ENCODE peak calls at places on chromosomes 4 and X, in ten cellular contexts. F, Z, J, K, L, S, H, G, O and R are unnamed samples.

GRCh38 chr4:55255171-55255570 is 90.9 kb upstream of the SRD5A3 start:
- DNase-seq in F (no peak), Z (peak), J (no peak), K (no peak), L (no peak), S (no peak), H (no peak), G (no peak), O (no peak), R (no peak)

GRCh38 chr4:105162123-105162796 is 15.6 kb downstream of the TET2 start:
- DNase-seq in F (no peak), Z (no peak), J (no peak), K (no peak), L (no peak), S (no peak), H (no peak), G (no peak), O (no peak), R (no peak)

GRCh38 chr4:13328591-13328990 is 155.5 kb downstream of the RAB28 start:
- DNase-seq in F (no peak), Z (no peak), J (no peak), K (no peak), L (no peak), S (no peak), H (no peak), G (no peak), O (no peak), R (no peak)

GRCh38 chr4:4426511-4427477 is 39.9 kb downstream of the NSG1 start:
- DNase-seq in F (no peak), Z (peak), J (no peak), K (no peak), L (no peak), S (no peak), H (no peak), G (peak), O (peak), R (no peak)

GRCh38 chr4:23902203-23902602 is 12.4 kb upstream of the PPARGC1A start:
- DNase-seq in F (no peak), Z (no peak), J (no peak), K (no peak), L (no peak), S (no peak), H (no peak), G (no peak), O (no peak), R (no peak)

GRCh38 chr4:48079972-48080391 is 54.1 kb downstream of the TXK start:
- DNase-seq in F (no peak), Z (peak), J (no peak), K (no peak), L (no peak), S (no peak), H (no peak), G (no peak), O (no peak), R (no peak)

GRCh38 chr4:154982187-154983047 is 201.3 kb downstream of the RBM46 start:
- DNase-seq in F (no peak), Z (peak), J (peak), K (no peak), L (peak), S (no peak), H (peak), G (no peak), O (peak), R (peak)

GRCh38 chrX:74521961-74522833 is 92.2 kb downstream of the RLIM start:
- DNase-seq in F (no peak), Z (peak), J (no peak), K (no peak), L (no peak), S (no peak), H (no peak), G (no peak), O (no peak), R (no peak)

GRCh38 chrX:115642895-115643530 is 82.0 kb downstream of the PLS3 start:
- DNase-seq in F (no peak), Z (peak), J (peak), K (no peak), L (peak), S (no peak), H (peak), G (no peak), O (peak), R (no peak)